ENCODE peak calls at places on chromosomes 1 and 21, in eight cellular contexts. U is activated CD4-positive, alpha-beta T cell treated with anti-CD3 and anti-CD28 coated beads, Interleukin-2, amount 10 ng/mL, durations not matched to agents 24 days and 14 days; L is fibroblast of pulmonary artery; K is foreskin fibroblast; E is GM04504; N is H4; R is RKO; Y is NCI-H345. O is an unnamed sample.

GRCh38 chr1:30895942-30896660 is 12.5 kb downstream of the SDC3 start:
- DNase-seq in U (no peak), L (no peak), K (peak), E (no peak), N (no peak), R (no peak), Y (no peak), O (no peak)

GRCh38 chr1:230141002-230141648 is 74.1 kb downstream of the GALNT2 start:
- DNase-seq in U (peak), L (peak), K (peak), E (no peak), N (no peak), R (no peak), Y (no peak), O (no peak)

GRCh38 chr1:83500531-83500930 is 498.4 kb downstream of the TTLL7 start:
- DNase-seq in U (no peak), L (no peak), K (no peak), E (no peak), N (no peak), R (no peak), Y (no peak), O (no peak)

GRCh38 chr1:178693368-178693767 is 31.7 kb upstream of the RALGPS2 start:
- DNase-seq in U (no peak), L (no peak), K (peak), E (no peak), N (peak), R (peak), Y (no peak), O (no peak)

GRCh38 chr1:77031101-77031662 is 163.9 kb downstream of the ST6GALNAC5 start:
- DNase-seq in U (no peak), L (peak), K (peak), E (peak), N (peak), R (no peak), Y (peak), O (no peak)

GRCh38 chr1:201884472-201884871 is 4.2 kb upstream of the SHISA4 start:
- DNase-seq in U (no peak), L (no peak), K (no peak), E (no peak), N (no peak), R (no peak), Y (no peak), O (no peak)

GRCh38 chr1:212614398-212615091 is 6.0 kb downstream of the ATF3 start:
- DNase-seq in U (peak), L (no peak), K (no peak), E (no peak), N (no peak), R (no peak), Y (no peak), O (no peak)

GRCh38 chr1:247373721-247374141 is 42.1 kb upstream of the ZNF496 start:
- DNase-seq in U (peak), L (peak), K (peak), E (no peak), N (no peak), R (no peak), Y (peak), O (no peak)

GRCh38 chr1:51189421-51190073 is 46.5 kb upstream of the RNF11 start:
- DNase-seq in U (peak), L (peak), K (peak), E (peak), N (peak), R (peak), Y (peak), O (peak)

GRCh38 chr1:27560271-27561125 is 43.4 kb downstream of the AHDC1 start:
- DNase-seq in U (no peak), L (no peak), K (peak), E (no peak), N (no peak), R (no peak), Y (no peak), O (no peak)

GRCh38 chr1:67599085-67599484 is 85.9 kb upstream of the GADD45A start:
- DNase-seq in U (no peak), L (peak), K (peak), E (no peak), N (no peak), R (no peak), Y (no peak), O (no peak)

GRCh38 chr1:151325231-151325630 is 2.0 kb downstream of the PI4KB start:
- DNase-seq in U (no peak), L (peak), K (no peak), E (no peak), N (no peak), R (no peak), Y (no peak), O (no peak)

GRCh38 chr1:229342902-229343587 is at the start of gene CCSAP:
- DNase-seq in U (peak), L (peak), K (peak), E (no peak), N (no peak), R (peak), Y (peak), O (peak)

GRCh38 chr1:208654241-208654640 is 410.1 kb upstream of the PLXNA2 start:
- DNase-seq in U (no peak), L (peak), K (peak), E (no peak), N (peak), R (peak), Y (no peak), O (peak)

GRCh38 chr1:160261526-160261877 is 847 bp downstream of the DCAF8 start:
- DNase-seq in U (peak), L (peak), K (peak), E (no peak), N (peak), R (peak), Y (peak), O (peak)

GRCh38 chr1:115428262-115428661 is 90.2 kb upstream of the NGF start:
- DNase-seq in U (no peak), L (no peak), K (no peak), E (no peak), N (no peak), R (no peak), Y (no peak), O (no peak)

GRCh38 chr1:187956975-187957374 is 1128.2 kb downstream of the PLA2G4A start:
- DNase-seq in U (no peak), L (peak), K (no peak), E (no peak), N (no peak), R (no peak), Y (no peak), O (no peak)

GRCh38 chr1:50265790-50266314 is 157.1 kb downstream of the ELAVL4 start:
- DNase-seq in U (no peak), L (peak), K (peak), E (no peak), N (no peak), R (no peak), Y (no peak), O (no peak)

GRCh38 chr1:156376146-156376545 is 7.1 kb downstream of the RHBG start:
- DNase-seq in U (no peak), L (peak), K (peak), E (no peak), N (no peak), R (no peak), Y (no peak), O (no peak)

GRCh38 chr1:46617108-46617694 is 590 bp upstream of the MOB3C start:
- DNase-seq in U (no peak), L (no peak), K (no peak), E (no peak), N (no peak), R (no peak), Y (no peak), O (no peak)

GRCh38 chr1:173914366-173914871 is 2.7 kb downstream of the SERPINC1 start:
- DNase-seq in U (peak), L (peak), K (peak), E (no peak), N (peak), R (peak), Y (no peak), O (peak)

GRCh38 chr21:26087223-26087918 is 83.2 kb downstream of the APP start:
- DNase-seq in U (no peak), L (no peak), K (no peak), E (no peak), N (no peak), R (no peak), Y (no peak), O (no peak)

GRCh38 chr1:171801395-171801990 is 20.0 kb downstream of the METTL13 start:
- DNase-seq in U (no peak), L (peak), K (peak), E (no peak), N (peak), R (peak), Y (peak), O (no peak)

GRCh38 chr1:235739124-235739523 is 89.5 kb upstream of the GNG4 start:
- DNase-seq in U (no peak), L (peak), K (peak), E (peak), N (no peak), R (no peak), Y (no peak), O (no peak)

GRCh38 chr1:32073387-32074229 is 869 bp downstream of the TMEM39B start:
- DNase-seq in U (peak), L (no peak), K (no peak), E (no peak), N (no peak), R (no peak), Y (no peak), O (no peak)

GRCh38 chr1:153447498-153448170 is 12.8 kb downstream of the S100A7 start:
- DNase-seq in U (no peak), L (no peak), K (peak), E (peak), N (peak), R (peak), Y (no peak), O (no peak)

GRCh38 chr1:245180496-245180895 is 25.7 kb downstream of the KIF26B start:
- DNase-seq in U (no peak), L (no peak), K (no peak), E (no peak), N (no peak), R (no peak), Y (no peak), O (peak)

GRCh38 chr1:156114919-156115513 is 505 bp downstream of the LMNA start:
- DNase-seq in U (peak), L (no peak), K (peak), E (no peak), N (no peak), R (peak), Y (peak), O (no peak)

GRCh38 chr1:40740992-40741736 is 42.4 kb upstream of the KCNQ4 start:
- DNase-seq in U (no peak), L (no peak), K (no peak), E (no peak), N (no peak), R (no peak), Y (no peak), O (no peak)

GRCh38 chr1:205438213-205439158 is 16.6 kb upstream of the LEMD1 start:
- DNase-seq in U (no peak), L (peak), K (peak), E (peak), N (peak), R (peak), Y (peak), O (peak)

GRCh38 chr1:6011946-6012258 is 19.7 kb upstream of the NPHP4 start:
- DNase-seq in U (no peak), L (no peak), K (no peak), E (no peak), N (no peak), R (no peak), Y (no peak), O (no peak)

GRCh38 chr21:39452207-39452964 is 616 bp downstream of the SH3BGR start:
- DNase-seq in U (peak), L (peak), K (peak), E (peak), N (peak), R (peak), Y (no peak), O (peak)

GRCh38 chr1:219580019-219580676 is 32.8 kb downstream of the ZC3H11B start:
- DNase-seq in U (no peak), L (no peak), K (no peak), E (no peak), N (no peak), R (no peak), Y (no peak), O (no peak)

GRCh38 chr1:87728169-87728568 is 399.5 kb downstream of the LMO4 start:
- DNase-seq in U (no peak), L (no peak), K (no peak), E (no peak), N (no peak), R (no peak), Y (no peak), O (no peak)

GRCh38 chr21:45486443-45487160 is 55.6 kb downstream of the SLC19A1 start:
- DNase-seq in U (no peak), L (no peak), K (no peak), E (no peak), N (no peak), R (no peak), Y (no peak), O (no peak)

GRCh38 chr1:204591473-204592090 is 75.4 kb downstream of the MDM4 start:
- DNase-seq in U (no peak), L (peak), K (peak), E (peak), N (no peak), R (peak), Y (no peak), O (no peak)

GRCh38 chr1:93662481-93663190 is 19.0 kb downstream of the BCAR3 start:
- DNase-seq in U (no peak), L (peak), K (peak), E (no peak), N (no peak), R (no peak), Y (no peak), O (no peak)

GRCh38 chr1:6634278-6635052 is 9.8 kb downstream of the THAP3 start:
- DNase-seq in U (peak), L (peak), K (peak), E (no peak), N (peak), R (peak), Y (no peak), O (peak)

GRCh38 chr1:155471891-155472290 is 90.7 kb downstream of the ASH1L start:
- DNase-seq in U (peak), L (no peak), K (no peak), E (no peak), N (no peak), R (no peak), Y (no peak), O (no peak)

GRCh38 chr1:31776032-31776431 is 11.9 kb upstream of the ADGRB2 start:
- DNase-seq in U (no peak), L (no peak), K (no peak), E (no peak), N (no peak), R (no peak), Y (no peak), O (no peak)

O was measured in SJCRH30.